ENCODE peak calls at places on chromosomes 11 and 22, in seven cellular contexts. K is CD8-positive, alpha-beta T cell; F is choroid plexus epithelial cell; U is GM13976; D is A673; R is uterus; O is HCT116. S is an unnamed sample.

GRCh38 chr11:109970516-109971183 is 122.5 kb upstream of the ZC3H12C start:
- DNase-seq in K (no peak), F (peak; percentile 36), U (no peak), D (no peak), R (no peak), O (no peak), S (no peak)

GRCh38 chr11:7651140-7651551 is 22.2 kb downstream of the CYB5R2 start:
- DNase-seq in K (no peak), F (no peak), U (no peak), D (no peak), R (no peak), O (no peak), S (no peak)

GRCh38 chr11:67302571-67303131 is 679 bp upstream of the SSH3 start:
- DNase-seq in K (no peak), F (peak; percentile 88), U (no peak), D (no peak), R (peak; percentile 30), O (no peak), S (no peak)

GRCh38 chr22:26303475-26303874 is 125.6 kb upstream of the ASPHD2 start:
- DNase-seq in K (no peak), F (no peak), U (no peak), D (no peak), R (no peak), O (no peak), S (no peak)

GRCh38 chr11:64290894-64291745 is at the start of gene KCNK4:
- DNase-seq in K (no peak), F (no peak), U (no peak), D (no peak), R (no peak), O (no peak), S (no peak)

GRCh38 chr11:126190792-126191191 is 20.7 kb downstream of the RPUSD4 start:
- DNase-seq in K (no peak), F (no peak), U (no peak), D (no peak), R (peak; percentile 60), O (no peak), S (no peak)

GRCh38 chr11:92642146-92642919 is 327.1 kb upstream of the MTNR1B start:
- DNase-seq in K (no peak), F (no peak), U (no peak), D (no peak), R (no peak), O (no peak), S (no peak)

GRCh38 chr11:3148255-3148989 is 16.7 kb downstream of the OSBPL5 start:
- DNase-seq in K (no peak), F (no peak), U (no peak), D (no peak), R (no peak), O (no peak), S (no peak)

GRCh38 chr11:61924016-61924360 is 6.6 kb upstream of the RAB3IL1 start:
- DNase-seq in K (no peak), F (no peak), U (no peak), D (no peak), R (peak; percentile 39), O (no peak), S (no peak)

GRCh38 chr11:45473491-45473890 is 187.3 kb upstream of the SYT13 start:
- DNase-seq in K (no peak), F (peak; percentile 12), U (no peak), D (no peak), R (no peak), O (no peak), S (no peak)

GRCh38 chr11:76578655-76579046 is 91.9 kb downstream of the LRRC32 start:
- DNase-seq in K (no peak), F (no peak), U (no peak), D (peak; percentile 45), R (peak; percentile 83), O (no peak), S (no peak)

GRCh38 chr11:17773674-17774073 is 39.1 kb downstream of the KCNC1 start:
- DNase-seq in K (no peak), F (no peak), U (no peak), D (no peak), R (no peak), O (no peak), S (no peak)

GRCh38 chr11:112834277-112834755 is 126.9 kb upstream of the NCAM1 start:
- DNase-seq in K (no peak), F (no peak), U (no peak), D (peak; percentile 63), R (no peak), O (no peak), S (no peak)

GRCh38 chr11:47317078-47317828 is 35.2 kb downstream of the MYBPC3 start:
- DNase-seq in K (no peak), F (no peak), U (no peak), D (peak; percentile 55), R (no peak), O (no peak), S (no peak)

GRCh38 chr22:32034275-32034674 is 8.8 kb upstream of the SLC5A1 start:
- DNase-seq in K (no peak), F (no peak), U (no peak), D (no peak), R (no peak), O (no peak), S (no peak)

GRCh38 chr11:7612056-7612660 is 61.1 kb downstream of the CYB5R2 start:
- DNase-seq in K (no peak), F (no peak), U (no peak), D (no peak), R (no peak), O (no peak), S (no peak)

GRCh38 chr11:77375114-77375513 is 73.6 kb upstream of the GDPD4 start:
- DNase-seq in K (no peak), F (peak; percentile 35), U (no peak), D (no peak), R (no peak), O (no peak), S (no peak)

GRCh38 chr11:130906616-130907015 is 9.7 kb downstream of the SNX19 start:
- DNase-seq in K (no peak), F (no peak), U (no peak), D (no peak), R (no peak), O (no peak), S (no peak)
- TF ChIP-seq CTCF in K (no peak), F (no peak), U (no peak), D (no peak), R (no peak), O (no peak), S (no peak)

GRCh38 chr11:100863080-100863581 is 176.0 kb downstream of the ARHGAP42 start:
- DNase-seq in K (no peak), F (peak; percentile 96), U (no peak), D (peak; percentile 45), R (no peak), O (no peak), S (no peak)
- TF ChIP-seq CTCF in K (no peak), F (peak; percentile 12), U (no peak), D (no peak), R (no peak), O (no peak), S (no peak)

GRCh38 chr11:121881806-121882205 is 234.2 kb downstream of the BLID start:
- DNase-seq in K (no peak), F (peak; percentile 87), U (no peak), D (no peak), R (no peak), O (no peak), S (no peak)
- TF ChIP-seq CTCF in K (no peak), F (no peak), U (no peak), D (no peak), R (no peak), O (no peak), S (no peak)

GRCh38 chr11:121194731-121195596 is 93.9 kb downstream of the TECTA start:
- DNase-seq in K (peak; percentile 62), F (peak; percentile 79), U (peak; percentile 77), D (peak; percentile 83), R (peak; percentile 54), O (peak; percentile 63), S (no peak)
- TF ChIP-seq CTCF in K (peak; percentile 90), F (peak; percentile 81), U (peak; percentile 72), D (peak; percentile 91), R (peak; percentile 75), O (peak; percentile 84), S (no peak)